ENCODE peak calls at places on chromosome 22, in seven cellular contexts. Y, G, R, H, M, C and E are unnamed samples.

GRCh38 chr22:50260434-50260800 is 1.1 kb downstream of the MAPK12 start:
- DNase-seq in G (no peak), H (no peak), Y (no peak), M (no peak), R (no peak), C (no peak), E (no peak)

GRCh38 chr22:26995222-26995621 is 337.8 kb downstream of the MIAT start:
- DNase-seq in H (no peak), R (no peak), C (peak; percentile 73), M (peak; percentile 84), Y (no peak), G (no peak), E (no peak)

GRCh38 chr22:34111210-34111824 is 191.0 kb upstream of the LARGE1 start:
- DNase-seq in Y (peak; percentile 1), G (no peak), R (peak; percentile 46), H (peak; percentile 56), M (peak; percentile 64), C (peak; percentile 23), E (no peak)

GRCh38 chr22:26339755-26340154 is 89.3 kb upstream of the ASPHD2 start:
- DNase-seq in R (no peak), C (no peak), G (no peak), Y (no peak), M (peak; percentile 21), H (no peak), E (no peak)

GRCh38 chr22:25658641-25659040 is 83.3 kb upstream of the MYO18B start:
- DNase-seq in C (no peak), G (no peak), M (no peak), Y (no peak), H (no peak), R (no peak), E (no peak)

GRCh38 chr22:20131593-20131855 is at the start of gene ZDHHC8:
- DNase-seq in M (no peak), H (no peak), R (no peak), C (no peak), G (no peak), Y (no peak), E (peak; percentile 86)

GRCh38 chr22:17707526-17707925 is 66.7 kb downstream of the BID start:
- DNase-seq in Y (no peak), G (no peak), C (no peak), H (no peak), R (no peak), M (no peak), E (no peak)

GRCh38 chr22:50008151-50009040 is 4.2 kb downstream of the IL17REL start:
- DNase-seq in R (no peak), C (no peak), M (no peak), H (no peak), G (no peak), Y (no peak), E (no peak)

GRCh38 chr22:28505416-28506156 is 174.1 kb downstream of the TTC28 start:
- DNase-seq in Y (no peak), R (no peak), M (no peak), C (no peak), H (no peak), G (peak; percentile 43), E (no peak)

GRCh38 chr22:49564666-49565515 is 262.8 kb downstream of the BRD1 start:
- DNase-seq in M (peak; percentile 34), Y (no peak), G (no peak), R (no peak), C (no peak), H (no peak), E (peak; percentile 33)

GRCh38 chr22:27159716-27160295 is 502.4 kb downstream of the MIAT start:
- DNase-seq in M (no peak), R (no peak), Y (no peak), C (no peak), G (no peak), H (peak; percentile 55), E (no peak)

GRCh38 chr22:28052818-28053217 is 133.8 kb upstream of the PITPNB start:
- DNase-seq in M (no peak), C (no peak), Y (no peak), R (no peak), G (no peak), H (no peak), E (no peak)

GRCh38 chr22:17366830-17367229 is 2.4 kb upstream of the CECR2 start:
- DNase-seq in C (no peak), R (peak; percentile 35), H (peak; percentile 89), G (no peak), Y (peak; percentile 32), M (peak; percentile 73), E (peak; percentile 81)

GRCh38 chr22:27992294-27993165 is 73.5 kb upstream of the PITPNB start:
- DNase-seq in C (no peak), Y (no peak), M (peak; percentile 60), R (no peak), H (no peak), G (no peak), E (no peak)

GRCh38 chr22:20551805-20552449 is 44.5 kb downstream of the MED15 start:
- DNase-seq in H (no peak), C (peak; percentile 82), M (peak; percentile 79), G (no peak), Y (peak; percentile 70), R (no peak), E (peak; percentile 76)

GRCh38 chr22:33418483-33418882 is 360.3 kb upstream of the SYN3 start:
- DNase-seq in Y (no peak), R (peak; percentile 31), M (no peak), C (no peak), G (no peak), H (no peak), E (no peak)

GRCh38 chr22:17396531-17396930 is 27.3 kb downstream of the CECR2 start:
- DNase-seq in Y (no peak), C (no peak), G (no peak), R (no peak), H (no peak), M (no peak), E (no peak)

GRCh38 chr22:20584872-20585639 is 77.6 kb downstream of the MED15 start:
- DNase-seq in Y (no peak), C (no peak), G (no peak), R (no peak), M (no peak), H (no peak), E (peak; percentile 71)

GRCh38 chr22:19921544-19922081 is 20.0 kb upstream of the COMT start:
- DNase-seq in H (no peak), Y (no peak), R (no peak), M (no peak), C (no peak), G (no peak), E (no peak)

GRCh38 chr22:23909258-23909898 is 15.2 kb downstream of the MIF start:
- DNase-seq in C (no peak), M (no peak), H (no peak), G (no peak), Y (no peak), R (no peak), E (no peak)

GRCh38 chr22:27546157-27546556 is 255.4 kb downstream of the MN1 start:
- DNase-seq in G (no peak), C (no peak), Y (no peak), R (no peak), H (no peak), M (no peak), E (no peak)

GRCh38 chr22:41361716-41362310 is 19.9 kb upstream of the TEF start:
- DNase-seq in Y (no peak), M (no peak), G (no peak), R (peak; percentile 79), H (no peak), C (no peak), E (no peak)

GRCh38 chr22:28106601-28107000 is 187.5 kb upstream of the PITPNB start:
- DNase-seq in M (no peak), Y (no peak), G (no peak), C (no peak), H (no peak), R (no peak), E (no peak)

GRCh38 chr22:21652010-21652546 is 10.0 kb downstream of the SDF2L1 start:
- DNase-seq in R (peak; percentile 93), C (peak; percentile 64), M (peak; percentile 94), Y (peak; percentile 48), H (peak; percentile 93), G (peak; percentile 93), E (peak; percentile 95)
- H3K27ac ChIP-seq in R (peak overlapping the region; percentile 95), C (no peak overlapping the region), M (peak overlapping the region; percentile 61), Y (no peak overlapping the region), H (peak overlapping the region; percentile 83), G (no peak overlapping the region), E (no peak overlapping the region)

DNA sequence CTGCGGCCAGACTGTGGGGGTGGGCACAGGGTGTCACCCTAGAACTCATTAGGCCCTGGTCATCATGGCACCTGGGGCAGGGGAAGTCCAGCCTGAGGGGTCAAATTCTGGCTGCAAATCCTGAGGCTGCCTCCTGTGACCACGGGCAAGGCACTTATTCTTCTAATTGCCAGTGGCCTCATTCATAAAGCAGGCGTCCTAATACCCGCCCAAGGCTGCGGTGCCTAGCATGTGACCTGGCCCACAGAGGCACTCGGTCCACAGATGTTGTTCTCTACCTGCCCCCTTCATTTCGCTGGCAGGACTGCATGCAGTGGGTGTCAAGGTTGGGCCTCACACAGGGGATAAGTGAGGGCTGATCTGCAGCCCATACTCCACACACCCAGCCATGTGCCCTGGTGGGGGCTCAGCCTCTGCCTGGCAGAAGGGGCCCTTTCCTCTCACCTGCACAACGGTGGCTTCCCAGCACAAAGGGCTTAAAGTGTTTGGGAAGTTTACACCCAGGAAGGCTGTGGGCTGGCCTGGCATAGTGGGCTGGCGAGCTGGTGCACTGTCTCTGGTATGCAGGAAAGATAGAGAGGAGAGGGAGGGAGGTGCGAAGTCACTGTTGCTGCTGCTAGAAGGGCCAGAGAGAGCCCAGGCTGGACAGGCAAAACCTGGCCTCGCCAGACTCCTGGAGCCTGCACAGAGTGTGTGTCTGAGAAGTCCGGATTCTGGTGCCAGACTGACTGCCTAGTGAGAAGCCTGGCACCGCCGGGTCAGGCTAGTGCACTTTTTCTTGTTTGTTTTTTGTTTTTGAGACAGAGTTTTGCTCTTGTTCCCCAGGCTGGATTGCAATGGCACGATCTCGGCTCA is 3.2 kb downstream of the MPST start:
- DNase-seq in C (no peak), Y (peak; percentile 15), M (no peak), R (no peak), H (no peak), G (no peak), E (no peak)
- H3K27ac ChIP-seq in C (no peak overlapping the region), Y (peak overlapping the region; percentile 67), M (no peak overlapping the region), R (no peak overlapping the region), H (no peak overlapping the region), G (no peak overlapping the region), E (no peak overlapping the region)

GRCh38 chr22:43002198-43002577 is 12.8 kb downstream of the PACSIN2 start:
- DNase-seq in C (no peak), R (no peak), Y (no peak), M (peak; percentile 8), H (peak; percentile 74), G (no peak), E (no peak)
- H3K27ac ChIP-seq in C (peak overlapping the region; percentile 46), R (no peak overlapping the region), Y (no peak overlapping the region), M (peak overlapping the region; percentile 66), H (no peak overlapping the region), G (peak overlapping the region; percentile 34), E (peak overlapping the region; percentile 15)

DNA sequence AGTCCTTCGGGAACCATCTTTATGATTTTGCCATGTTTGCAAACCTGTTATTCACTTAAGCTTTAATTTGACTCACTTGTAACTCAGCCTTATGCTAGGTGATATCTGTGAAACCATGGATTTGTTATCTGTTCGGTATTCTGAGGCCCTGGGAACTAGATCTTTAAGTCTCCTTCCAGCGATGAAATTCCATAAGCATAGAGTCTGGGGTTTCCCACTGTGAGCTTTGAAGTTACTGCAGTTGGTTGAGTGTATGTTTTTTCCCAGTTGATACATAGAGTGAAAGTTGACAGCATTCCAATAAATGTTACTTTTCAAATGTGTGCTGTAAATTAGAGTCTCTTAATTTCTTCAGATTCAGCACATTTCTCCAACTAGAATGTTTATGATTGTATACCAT is 66.9 kb downstream of the TNRC6B start:
- DNase-seq in H (no peak), M (no peak), R (no peak), Y (no peak), G (no peak), C (no peak), E (no peak)
- H3K27ac ChIP-seq in H (no peak overlapping the region), M (no peak overlapping the region), R (no peak overlapping the region), Y (no peak overlapping the region), G (no peak overlapping the region), C (no peak overlapping the region), E (no peak overlapping the region)